ENCODE peak calls at places on chromosomes 6 and 20, in four cellular contexts. T is neuronal stem cell, U is K562, V is HL-60. C is an unnamed sample.

GRCh38 chr6:25717856-25718740 is 36.4 kb upstream of the SLC17A4 start:
- DNase-seq in T (no peak), U (peak), V (no peak), C (no peak)

GRCh38 chr20:46057856-46058655 is 29.0 kb downstream of the SLC12A5 start:
- DNase-seq in T (peak), U (no peak), V (peak), C (peak)

GRCh38 chr20:57662313-57663240 is 42.4 kb upstream of the ZBP1 start:
- DNase-seq in T (no peak), U (no peak), V (no peak), C (no peak)

GRCh38 chr20:61019322-61019721 is 232.7 kb upstream of the CDH4 start:
- DNase-seq in T (no peak), U (no peak), V (no peak), C (no peak)

GRCh38 chr6:98832282-98833100 is 1.9 kb upstream of the POU3F2 start:
- DNase-seq in T (peak), U (no peak), V (no peak), C (peak)

GRCh38 chr20:5482791-5483190 is 166.0 kb upstream of the PROKR2 start:
- DNase-seq in T (no peak), U (no peak), V (no peak), C (no peak)

GRCh38 chr6:158002951-158003853 is 21.5 kb downstream of the SYNJ2 start:
- DNase-seq in T (no peak), U (no peak), V (no peak), C (no peak)

GRCh38 chr6:13248053-13248452 is 80.3 kb downstream of the TBC1D7 start:
- DNase-seq in T (no peak), U (no peak), V (no peak), C (no peak)

GRCh38 chr6:87929843-87930288 is 117.8 kb upstream of the SPACA1 start:
- DNase-seq in T (peak), U (peak), V (peak), C (peak)

GRCh38 chr20:51311636-51312479 is 230.7 kb downstream of the NFATC2 start:
- DNase-seq in T (no peak), U (no peak), V (no peak), C (no peak)

GRCh38 chr20:6665621-6666345 is 101.7 kb upstream of the BMP2 start:
- DNase-seq in T (no peak), U (no peak), V (no peak), C (no peak)
- H3K27ac ChIP-seq in T (no peak), U (no peak), V (no peak), C (no peak)

DNA sequence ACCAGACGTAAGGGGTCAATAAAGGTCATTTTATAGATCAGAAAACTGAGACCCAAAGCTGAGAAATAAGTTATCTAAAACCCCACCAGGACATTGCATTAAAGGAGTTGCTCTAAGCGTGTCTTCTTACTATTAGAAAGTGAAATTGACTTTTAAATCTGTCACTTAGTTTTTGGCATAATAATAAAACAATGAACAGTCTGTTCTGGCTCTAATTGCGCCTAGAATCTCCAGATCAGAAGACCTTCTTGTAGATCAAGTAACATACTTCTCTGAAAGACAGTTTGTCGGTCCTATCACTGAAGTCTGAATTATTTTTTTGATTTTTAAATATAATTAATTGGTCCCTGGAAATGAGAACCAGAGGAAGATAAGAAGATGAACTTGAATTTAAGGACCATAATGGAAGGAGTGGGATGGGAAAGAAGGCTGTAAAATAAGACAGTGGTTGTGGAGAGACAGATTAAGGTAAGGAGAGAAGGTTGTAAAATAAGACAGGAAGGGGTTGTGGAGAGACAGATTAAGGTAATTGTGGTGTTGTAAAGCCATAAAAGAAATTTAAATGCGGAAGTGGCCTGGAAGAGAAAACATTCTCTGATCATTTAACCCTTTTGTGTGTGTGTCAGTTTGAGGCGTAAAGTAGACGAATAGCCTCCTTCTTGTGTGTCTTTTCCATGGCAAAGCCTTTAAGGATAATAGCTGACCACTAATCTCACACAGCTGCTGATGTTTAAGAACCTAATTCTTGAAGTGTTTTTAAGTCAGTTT is 20.0 kb downstream of the TOP1 start:
- DNase-seq in T (no peak), U (no peak), V (no peak), C (no peak)
- H3K27ac ChIP-seq in T (no peak), U (peak), V (no peak), C (no peak)

GRCh38 chr6:155154158-155154830 is 109.5 kb upstream of the CLDN20 start:
- DNase-seq in T (no peak), U (peak), V (peak), C (peak)

GRCh38 chr6:155157101-155157500 is 106.7 kb upstream of the CLDN20 start:
- DNase-seq in T (no peak), U (no peak), V (no peak), C (no peak)

GRCh38 chr6:155155787-155156447 is 107.9 kb upstream of the CLDN20 start:
- DNase-seq in T (no peak), U (no peak), V (no peak), C (no peak)

GRCh38 chr6:155162682-155163081 is 101.1 kb upstream of the CLDN20 start:
- DNase-seq in T (no peak), U (no peak), V (no peak), C (no peak)

GRCh38 chr6:155158044-155158843 is 105.6 kb upstream of the CLDN20 start:
- DNase-seq in T (no peak), U (no peak), V (no peak), C (no peak)
- H3K27ac ChIP-seq in T (no peak), U (no peak), V (no peak), C (no peak)

DNA sequence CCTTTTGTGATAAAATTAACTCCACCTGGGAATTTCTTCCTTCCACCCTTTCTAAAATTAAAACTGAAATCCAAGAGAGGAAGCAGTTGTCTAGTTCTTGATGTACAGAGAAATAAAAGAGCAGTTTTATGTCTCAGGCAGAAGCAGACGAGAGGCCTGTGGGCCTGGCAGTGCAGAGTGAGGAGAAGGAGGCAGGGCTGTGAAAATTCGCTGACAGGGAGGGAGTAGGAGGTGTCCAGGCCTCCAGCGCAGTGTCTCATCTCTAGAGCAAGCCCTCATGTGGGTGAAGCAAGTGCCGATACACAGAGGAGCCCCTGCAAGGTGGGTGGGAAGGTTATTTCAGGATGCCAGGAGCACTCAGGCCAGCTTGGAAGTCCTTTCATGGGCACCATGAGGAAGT is 267.1 kb downstream of the UST start:
- DNase-seq in T (no peak), U (no peak), V (no peak), C (no peak)
- H3K27ac ChIP-seq in T (no peak), U (no peak), V (no peak), C (no peak)

GRCh38 chr6:74356385-74356784 is 660.4 kb downstream of the CD109 start:
- DNase-seq in T (no peak), U (no peak), V (no peak), C (no peak)
- H3K27ac ChIP-seq in T (no peak), U (no peak), V (no peak), C (no peak)

GRCh38 chr6:24494726-24495515 is at the start of gene ALDH5A1:
- DNase-seq in T (peak), U (peak), V (peak), C (peak)
- H3K27ac ChIP-seq in T (peak), U (peak), V (no peak), C (peak)

C was measured in caudate nucleus.